ENCODE peak calls at places on chromosome X, in six cellular contexts. M, W, V, Y, X and O are unnamed samples.

GRCh38 chrX:16484338-16484737 is 165.6 kb upstream of the S100G start:
- ATAC-seq in M (no peak), W (peak; percentile 77), V (no peak), Y (no peak), X (no peak), O (no peak)

GRCh38 chrX:149398027-149398426 is 107.1 kb downstream of the IDS start:
- ATAC-seq in M (no peak), W (no peak), V (no peak), Y (no peak), X (no peak), O (no peak)

GRCh38 chrX:100931218-100931924 is 2.7 kb upstream of the XKRX start:
- ATAC-seq in M (no peak), W (no peak), V (peak; percentile 81), Y (no peak), X (no peak), O (no peak)

GRCh38 chrX:154057790-154058189 is 38.1 kb upstream of the IRAK1 start:
- ATAC-seq in M (no peak), W (no peak), V (no peak), Y (peak; percentile 60), X (no peak), O (no peak)

GRCh38 chrX:2824886-2825285 is 3.8 kb upstream of the GYG2 start:
- ATAC-seq in M (no peak), W (no peak), V (no peak), Y (no peak), X (no peak), O (no peak)

GRCh38 chrX:24023538-24023937 is 3.4 kb downstream of the KLHL15 start:
- ATAC-seq in M (no peak), W (no peak), V (no peak), Y (no peak), X (no peak), O (no peak)

GRCh38 chrX:122421434-122422121 is 762.5 kb upstream of the GRIA3 start:
- ATAC-seq in M (no peak), W (no peak), V (no peak), Y (no peak), X (no peak), O (no peak)

GRCh38 chrX:107766470-107767140 is 9.0 kb downstream of the TSC22D3 start:
- ATAC-seq in M (peak; percentile 71), W (no peak), V (peak; percentile 73), Y (no peak), X (no peak), O (peak; percentile 91)

GRCh38 chrX:104712515-104712914 is 146.5 kb downstream of the IL1RAPL2 start:
- ATAC-seq in M (no peak), W (no peak), V (no peak), Y (no peak), X (no peak), O (no peak)

GRCh38 chrX:108199691-108200090 is 108.1 kb downstream of the ATG4A start:
- ATAC-seq in M (peak; percentile 25), W (peak; percentile 44), V (peak; percentile 62), Y (no peak), X (peak; percentile 52), O (no peak)

GRCh38 chrX:130896026-130896425 is 7.0 kb downstream of the ENOX2 start:
- ATAC-seq in M (no peak), W (no peak), V (no peak), Y (no peak), X (no peak), O (no peak)

GRCh38 chrX:38142598-38142997 is 78.1 kb downstream of the SRPX start:
- ATAC-seq in M (no peak), W (no peak), V (no peak), Y (no peak), X (no peak), O (peak; percentile 39)

GRCh38 chrX:110450050-110450449 is 91.4 kb downstream of the RTL9 start:
- ATAC-seq in M (peak; percentile 79), W (peak; percentile 94), V (peak; percentile 99), Y (peak; percentile 94), X (peak; percentile 99), O (peak; percentile 87)

GRCh38 chrX:143648705-143649104 is 12.8 kb upstream of the SLITRK4 start:
- ATAC-seq in M (no peak), W (no peak), V (peak; percentile 96), Y (peak; percentile 48), X (no peak), O (no peak)

GRCh38 chrX:1815456-1816175 is 200.8 kb downstream of the ASMT start:
- ATAC-seq in M (no peak), W (no peak), V (no peak), Y (no peak), X (no peak), O (no peak)

GRCh38 chrX:54066841-54067240 is 22.6 kb upstream of the PHF8 start:
- ATAC-seq in M (no peak), W (no peak), V (no peak), Y (no peak), X (no peak), O (no peak)

GRCh38 chrX:150582338-150582948 is 14.0 kb downstream of the MTM1 start:
- ATAC-seq in M (no peak), W (peak; percentile 44), V (no peak), Y (peak; percentile 75), X (no peak), O (no peak)

GRCh38 chrX:48165246-48165645 is 31.3 kb downstream of the SSX5 start:
- ATAC-seq in M (no peak), W (no peak), V (no peak), Y (no peak), X (no peak), O (no peak)

GRCh38 chrX:130539721-130540321 is 138.0 kb downstream of the RBMX2 start:
- ATAC-seq in M (no peak), W (peak; percentile 80), V (peak; percentile 85), Y (peak; percentile 51), X (peak; percentile 87), O (no peak)

GRCh38 chrX:23662187-23662586 is 5.1 kb upstream of the PRDX4 start:
- ATAC-seq in M (no peak), W (no peak), V (peak; percentile 79), Y (no peak), X (no peak), O (no peak)

GRCh38 chrX:21845096-21845495 is 5.7 kb downstream of the MBTPS2 start:
- ATAC-seq in M (no peak), W (no peak), V (no peak), Y (no peak), X (no peak), O (no peak)

GRCh38 chrX:21839334-21840198 is at the start of gene MBTPS2:
- ATAC-seq in M (peak; percentile 94), W (peak; percentile 88), V (peak; percentile 90), Y (peak; percentile 92), X (peak; percentile 92), O (peak; percentile 93)

GRCh38 chrX:21847342-21847741 is 7.9 kb downstream of the MBTPS2 start:
- ATAC-seq in M (no peak), W (no peak), V (no peak), Y (no peak), X (no peak), O (no peak)

GRCh38 chrX:21840199-21840557 is 761 bp downstream of the MBTPS2 start:
- ATAC-seq in M (no peak), W (no peak), V (peak; percentile 18), Y (no peak), X (no peak), O (no peak)

GRCh38 chrX:21843179-21843578 is 3.8 kb downstream of the MBTPS2 start:
- ATAC-seq in M (no peak), W (no peak), V (no peak), Y (peak; percentile 45), X (no peak), O (no peak)
- TF ChIP-seq POLR2A in M (no peak), W (no peak), V (no peak), Y (no peak), X (no peak), O (no peak)

DNA sequence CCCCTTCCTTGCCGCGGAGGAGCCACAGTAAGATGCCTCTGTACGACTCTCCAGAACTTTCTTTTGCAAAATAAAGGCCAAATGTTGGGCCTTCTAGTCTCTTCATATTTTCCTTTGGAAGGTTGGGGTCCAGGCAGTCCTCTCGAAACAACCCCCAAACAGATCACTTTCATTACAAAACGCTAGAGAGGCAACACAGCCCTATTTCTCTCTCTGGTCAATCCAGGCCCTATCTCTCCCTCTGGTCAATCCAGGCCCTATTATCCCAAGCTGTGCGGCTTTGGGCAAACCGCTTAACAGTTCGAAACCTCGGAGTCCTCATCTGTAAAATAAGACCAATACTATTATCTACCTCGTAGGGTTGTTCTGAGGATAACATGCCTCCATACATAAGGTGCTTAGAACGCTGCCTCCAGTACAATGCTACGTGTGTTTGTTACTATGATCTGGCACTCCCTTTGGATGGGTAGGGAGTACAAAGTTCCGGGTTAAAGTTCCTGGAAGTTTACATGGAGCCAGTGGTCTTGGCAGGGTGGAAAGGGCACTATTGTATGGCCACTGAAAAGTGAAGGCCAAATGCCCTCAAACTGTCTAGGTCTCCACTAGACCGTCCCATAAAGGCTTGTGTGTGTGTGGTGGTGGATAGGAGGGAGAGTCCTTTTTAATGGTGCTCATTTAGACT is 75.4 kb upstream of the BCOR start:
- ATAC-seq in M (no peak), W (no peak), V (no peak), Y (peak; percentile 9), X (no peak), O (no peak)
- H3K4me3 ChIP-seq in M (no peak overlapping the region), W (peak overlapping the region; percentile 37), V (peak overlapping the region; percentile 61), Y (peak overlapping the region; percentile 74), X (peak overlapping the region; percentile 48), O (peak overlapping the region; percentile 41)

GRCh38 chrX:96569034-96569433 is 115.6 kb upstream of the DIAPH2 start:
- ATAC-seq in M (no peak), W (no peak), V (no peak), Y (no peak), X (no peak), O (no peak)

GRCh38 chrX:96564595-96564994 is 120.0 kb upstream of the DIAPH2 start:
- ATAC-seq in M (no peak), W (no peak), V (no peak), Y (no peak), X (no peak), O (peak; percentile 46)

GRCh38 chrX:96568088-96568487 is 116.6 kb upstream of the DIAPH2 start:
- ATAC-seq in M (no peak), W (no peak), V (no peak), Y (no peak), X (no peak), O (no peak)

GRCh38 chrX:96566856-96567255 is 117.8 kb upstream of the DIAPH2 start:
- ATAC-seq in M (no peak), W (no peak), V (no peak), Y (no peak), X (no peak), O (no peak)

GRCh38 chrX:96563663-96564062 is 121.0 kb upstream of the DIAPH2 start:
- ATAC-seq in M (no peak), W (no peak), V (no peak), Y (no peak), X (no peak), O (peak; percentile 88)
- TF ChIP-seq POLR2AphosphoS5 in M (no peak), W (no peak), V (no peak), Y (no peak), X (no peak), O (peak; percentile 76)

GRCh38 chrX:71181910-71182799 is 37.5 kb downstream of the NLGN3 start:
- ATAC-seq in M (peak; percentile 92), W (peak; percentile 91), V (peak; percentile 95), Y (peak; percentile 82), X (peak; percentile 96), O (peak; percentile 95)
- TF ChIP-seq POLR2A in M (no peak), W (no peak), V (peak; percentile 80), Y (peak; percentile 68), X (peak; percentile 86), O (peak; percentile 48)